ENCODE peak calls at places on chromosome 6, in eight cellular contexts. T is breast epithelium, B is IMR-90, M is body of pancreas, P is A549, G is esophagus squamous epithelium, X is sigmoid colon, Z is prostate gland. S is an unnamed sample.

GRCh38 chr6:26175428-26176181 is 88.4 kb downstream of the HFE start:
- DNase-seq in B (peak; percentile 75), X (no peak), G (no peak), M (peak; percentile 25), T (no peak), P (peak; percentile 72), Z (no peak), S (no peak)

GRCh38 chr6:121794630-121795029 is 359.2 kb downstream of the GJA1 start:
- DNase-seq in T (no peak), M (no peak), X (no peak), G (no peak), P (peak; percentile 43), B (peak; percentile 97), Z (no peak), S (no peak)

GRCh38 chr6:142374965-142375733 is 73.3 kb downstream of the ADGRG6 start:
- DNase-seq in P (peak; percentile 97), G (no peak), X (no peak), Z (no peak), T (no peak), B (peak; percentile 83), M (no peak), S (no peak)

GRCh38 chr6:131172237-131172636 is 37.0 kb downstream of the AKAP7 start:
- DNase-seq in X (no peak), M (no peak), B (peak; percentile 57), Z (no peak), P (no peak), G (no peak), T (no peak), S (no peak)

GRCh38 chr6:13454286-13455221 is 32.8 kb downstream of the GFOD1 start:
- DNase-seq in M (no peak), Z (no peak), B (peak; percentile 85), X (peak; percentile 84), G (no peak), T (peak; percentile 50), P (no peak), S (peak; percentile 32)

GRCh38 chr6:129923520-129923919 is 62.4 kb upstream of the TMEM244 start:
- DNase-seq in G (no peak), Z (no peak), X (no peak), P (no peak), B (peak; percentile 81), M (no peak), T (no peak), S (no peak)

GRCh38 chr6:73696990-73697651 is 1.1 kb downstream of the CD109 start:
- DNase-seq in G (no peak), M (no peak), X (no peak), B (no peak), T (no peak), Z (no peak), P (no peak), S (no peak)

GRCh38 chr6:82616386-82617028 is 252.9 kb downstream of the TPBG start:
- DNase-seq in B (peak; percentile 2), Z (no peak), X (no peak), G (no peak), T (no peak), P (peak; percentile 0), M (no peak), S (no peak)

GRCh38 chr6:139649128-139649527 is 274.7 kb upstream of the CITED2 start:
- DNase-seq in Z (no peak), G (no peak), P (no peak), B (no peak), X (no peak), T (no peak), M (no peak), S (no peak)
- H3K27ac ChIP-seq in Z (no peak overlapping the region), G (no peak overlapping the region), P (no peak overlapping the region), B (no peak overlapping the region), X (no peak overlapping the region), T (no peak overlapping the region), M (no peak overlapping the region), S (no peak overlapping the region)

GRCh38 chr6:10528170-10528981 is 7.2 kb downstream of the GCNT2 start:
- DNase-seq in T (no peak), M (peak; percentile 68), B (peak; percentile 55), P (peak; percentile 74), Z (peak; percentile 64), X (no peak), G (no peak), S (peak; percentile 74)
- TF ChIP-seq POLR2A in T (no peak), M (peak; percentile 28), B (no peak), P (no peak), Z (peak; percentile 57), X (peak; percentile 12), G (no peak), S (no peak)

DNA sequence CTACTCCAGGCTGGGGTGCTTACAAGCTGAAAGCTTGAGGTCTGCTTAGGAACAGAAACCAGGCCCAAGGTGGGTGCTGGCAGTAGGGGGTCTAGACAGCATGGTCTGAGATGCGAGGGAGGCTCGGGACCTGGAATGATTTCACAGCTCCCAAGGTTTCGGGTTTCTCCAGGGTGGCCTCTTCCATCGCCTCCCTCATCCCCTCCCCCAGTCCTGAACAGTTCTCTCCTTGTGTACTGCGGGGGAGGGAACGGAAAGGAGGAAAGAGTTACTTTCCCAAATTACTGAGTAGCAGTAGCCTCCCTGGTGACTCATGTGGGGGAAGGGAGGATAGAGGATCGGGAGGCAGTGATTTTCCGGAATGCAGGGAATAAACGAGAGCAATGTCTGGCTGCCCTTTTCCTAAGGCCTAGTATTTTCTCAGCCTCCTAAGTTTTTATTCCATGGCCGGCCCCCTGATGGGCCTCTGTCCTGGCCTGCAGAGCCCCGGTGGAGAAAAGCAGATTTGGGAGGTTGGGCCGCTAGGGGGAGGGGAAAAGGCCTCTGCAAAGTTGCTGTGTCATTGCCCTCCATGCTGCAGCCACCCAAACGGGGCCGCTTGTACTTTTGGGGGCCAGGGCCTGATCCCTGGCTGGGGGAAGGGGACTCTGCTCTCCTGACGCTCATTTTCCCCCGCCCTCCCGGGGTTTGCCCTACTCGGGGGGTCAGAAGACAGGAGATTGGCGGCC is 1.5 kb downstream of the BRD2 start:
- DNase-seq in Z (peak; percentile 69), T (peak; percentile 75), P (peak; percentile 91), M (peak; percentile 75), B (peak; percentile 97), G (no peak), X (peak; percentile 89), S (peak; percentile 76)
- TF ChIP-seq CTCF in Z (peak; percentile 29), T (peak; percentile 89), P (no peak), M (peak; percentile 56), B (no peak), G (peak; percentile 75), X (no peak), S (no peak)

DNA sequence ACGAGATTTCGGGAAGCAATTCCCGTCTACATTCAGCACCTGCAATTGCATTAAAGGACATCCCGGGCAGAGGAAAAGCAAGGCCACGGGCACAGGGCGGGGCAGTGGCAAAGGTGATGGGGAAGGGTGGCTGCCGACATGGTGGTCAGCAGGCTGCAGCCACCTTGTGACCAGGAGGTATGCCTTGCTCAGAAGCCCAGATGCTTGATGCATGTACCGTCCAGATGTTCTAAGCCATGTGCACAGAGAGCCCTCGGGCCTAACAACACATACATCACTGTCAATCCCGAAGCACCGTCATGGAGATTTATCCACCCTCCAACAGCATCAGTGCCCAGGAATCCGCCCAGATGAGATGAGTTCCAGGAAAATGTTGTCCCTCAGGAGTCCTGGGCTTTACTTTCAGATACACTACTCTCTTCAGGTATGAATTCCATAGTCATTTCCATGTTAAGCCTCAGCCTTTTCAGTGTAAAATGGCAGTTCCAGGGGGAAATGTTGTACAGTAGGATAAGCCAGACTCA is 77.8 kb upstream of the FRMD1 start:
- DNase-seq in M (no peak), B (no peak), G (no peak), T (no peak), Z (no peak), X (peak; percentile 60), P (no peak), S (no peak)
- H3K27ac ChIP-seq in M (no peak overlapping the region), B (no peak overlapping the region), G (no peak overlapping the region), T (no peak overlapping the region), Z (peak overlapping the region; percentile 70), X (no peak overlapping the region), P (peak overlapping the region; percentile 81), S (no peak overlapping the region)

DNA sequence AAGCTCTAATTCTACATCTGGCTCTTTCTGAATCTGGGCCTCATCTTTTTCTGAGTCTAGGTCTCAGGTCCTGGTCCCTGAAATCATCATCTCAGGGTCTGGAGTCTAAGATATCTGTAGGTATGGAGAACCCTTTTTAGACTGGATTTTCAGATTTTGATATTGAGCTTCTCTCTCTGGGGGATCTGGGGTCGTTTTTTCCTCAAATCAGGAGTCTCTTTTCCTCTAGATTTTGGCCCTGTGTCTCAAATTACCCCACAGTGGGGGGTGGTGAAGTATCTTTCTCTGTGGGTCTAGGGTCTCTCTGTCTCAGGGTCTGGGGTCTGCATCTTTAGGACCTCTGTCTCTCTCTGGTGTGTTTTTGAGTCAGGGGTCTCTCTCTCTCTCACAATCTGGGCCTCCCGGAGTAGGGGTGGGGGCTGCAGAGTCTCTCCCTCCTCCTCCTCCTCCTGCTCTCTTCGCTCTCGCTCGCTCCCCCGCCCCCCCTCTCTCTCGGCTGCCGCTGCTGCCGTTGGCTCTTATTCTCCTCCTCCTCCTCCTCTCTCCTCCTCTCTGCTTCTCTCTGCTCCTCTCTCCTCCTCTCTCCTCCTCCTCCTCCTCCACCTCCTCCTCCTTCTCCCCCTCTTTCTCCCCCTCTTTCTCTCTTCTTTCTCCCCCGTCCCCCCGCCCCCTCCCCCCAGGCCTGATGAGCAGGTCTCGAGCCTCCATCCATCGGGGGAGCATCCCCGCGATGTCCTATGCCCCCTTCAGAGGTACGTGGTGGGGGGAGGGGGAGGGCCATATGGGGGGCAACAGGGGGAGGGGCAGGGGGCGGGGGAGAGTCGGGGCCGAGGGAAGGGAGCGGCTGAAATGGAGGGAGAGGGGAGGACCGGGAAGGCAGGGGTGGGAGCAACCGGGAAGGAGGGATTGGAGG is at the start of gene SYNGAP1:
- DNase-seq in P (no peak), T (no peak), M (no peak), X (peak; percentile 93), G (no peak), B (peak; percentile 64), Z (no peak), S (no peak)
- TF ChIP-seq POLR2A in P (no peak), T (no peak), M (no peak), X (peak; percentile 24), G (no peak), B (no peak), Z (no peak), S (no peak)

DNA sequence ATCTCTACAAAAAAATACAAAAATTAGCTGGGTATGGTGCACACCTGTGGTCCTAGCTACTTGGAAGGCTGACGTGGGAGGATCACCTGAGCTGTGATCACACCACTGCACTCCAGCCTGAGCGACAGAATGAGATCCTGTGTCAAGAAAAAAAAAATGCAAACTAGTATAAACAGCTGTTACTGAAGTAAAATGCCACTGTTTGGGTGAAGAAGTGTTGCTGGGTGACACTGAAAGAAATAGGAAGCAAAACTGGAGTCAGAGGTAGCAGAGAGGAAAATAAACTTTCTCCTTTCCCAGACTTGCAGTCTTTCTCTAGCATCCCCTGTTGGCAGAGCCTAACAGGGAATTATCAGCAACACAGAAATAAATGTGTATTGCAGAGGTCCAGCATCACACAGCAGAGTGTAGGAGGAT is 241.2 kb upstream of the PREP start:
- DNase-seq in G (no peak), Z (no peak), B (no peak), P (no peak), X (no peak), M (no peak), T (no peak), S (no peak)
- TF ChIP-seq CTCF in G (no peak), Z (no peak), B (no peak), P (no peak), X (no peak), M (no peak), T (no peak), S (no peak)

S was measured in stomach.